ENCODE peak calls at places on chromosomes 12 and 14, in ten cellular contexts. R is stimulated activated CD4-positive, alpha-beta T cell treated with anti-CD3 and anti-CD28 coated beads, Interleukin-12 subunit alpha, Interleukin-12 subunit beta, amount 100 ng/mL, for 4 hours; V is naive thymus-derived CD8-positive, alpha-beta T cell; J is ELR; S is amniotic epithelial cell; L is H54; W is C1 segment of cervical spinal cord; G is activated CD4-positive, alpha-beta T cell treated with anti-CD3 and anti-CD28 coated beads, Interleukin-2, amount 50 U/mL, for 1 hour; E is Peyer's patch; I is NCI-H1417 treated with DMSO at 0.1 percent for 48 hours. O is an unnamed sample.
A peak's percentile ranks its signal among the peaks of the same experiment; 100 is the strongest.

GRCh38 chr12:91040356-91040755 is 17.5 kb downstream of the KERA start:
- DNase-seq in R (no peak), V (no peak), J (peak; percentile 43), S (peak; percentile 33), L (no peak), W (no peak), G (no peak), E (no peak), I (no peak), O (no peak)

GRCh38 chr14:50299585-50299984 is 12.4 kb downstream of the L2HGDH start:
- DNase-seq in R (no peak), V (no peak), J (no peak), S (no peak), L (no peak), W (no peak), G (no peak), E (no peak), I (no peak), O (no peak)

GRCh38 chr14:104431929-104432541 is 147.5 kb upstream of the C14orf180 start:
- DNase-seq in R (no peak), V (no peak), J (no peak), S (no peak), L (no peak), W (no peak), G (no peak), E (no peak), I (no peak), O (no peak)

GRCh38 chr12:30839643-30840190 is 85.0 kb upstream of the CAPRIN2 start:
- DNase-seq in R (no peak), V (no peak), J (no peak), S (no peak), L (no peak), W (no peak), G (no peak), E (peak; percentile 17), I (no peak), O (no peak)

GRCh38 chr14:54135804-54136280 is 179.2 kb upstream of the BMP4 start:
- DNase-seq in R (no peak), V (no peak), J (no peak), S (peak; percentile 45), L (no peak), W (no peak), G (no peak), E (no peak), I (no peak), O (no peak)

GRCh38 chr12:120231316-120232011 is 30.6 kb upstream of the RPLP0 start:
- DNase-seq in R (peak; percentile 72), V (peak; percentile 50), J (peak; percentile 100), S (peak; percentile 81), L (peak; percentile 86), W (no peak), G (peak; percentile 68), E (peak; percentile 79), I (no peak), O (peak; percentile 54)

GRCh38 chr12:49491823-49492222 is 47.0 kb upstream of the KCNH3 start:
- DNase-seq in R (no peak), V (no peak), J (no peak), S (peak; percentile 93), L (no peak), W (no peak), G (no peak), E (no peak), I (no peak), O (no peak)

GRCh38 chr12:9115731-9116689 is at the start of gene A2M:
- DNase-seq in R (no peak), V (no peak), J (no peak), S (no peak), L (no peak), W (no peak), G (no peak), E (no peak), I (no peak), O (no peak)

GRCh38 chr12:613996-614726 is 49.1 kb downstream of the NINJ2 start:
- DNase-seq in R (peak; percentile 31), V (peak; percentile 19), J (peak; percentile 31), S (peak; percentile 23), L (no peak), W (no peak), G (no peak), E (peak; percentile 58), I (no peak), O (no peak)

GRCh38 chr12:19129486-19130223 is at the start of gene PLEKHA5:
- DNase-seq in R (peak; percentile 11), V (no peak), J (peak; percentile 82), S (peak; percentile 61), L (peak; percentile 51), W (peak; percentile 65), G (peak; percentile 8), E (peak; percentile 76), I (peak; percentile 54), O (peak; percentile 42)

O was measured in fibroblast of the conjunctiva.